ENCODE peak calls at places on chromosomes 13 and 19, in four cellular contexts. One of them, this sample, is unnamed.

GRCh38 chr13:104321756-104322155 is 1255.5 kb upstream of the SLC10A2 start:
- DNase-seq in dorsolateral prefrontal cortex: no peak
- DNase-seq in fibroblast of the aortic adventitia: no peak
- DNase-seq in nucleus accumbens: no peak
- DNase-seq in this sample: no peak

GRCh38 chr19:31280266-31281006 is 68.8 kb downstream of the TSHZ3 start:
- DNase-seq in dorsolateral prefrontal cortex: no peak
- DNase-seq in fibroblast of the aortic adventitia: no peak
- DNase-seq in nucleus accumbens: no peak
- DNase-seq in this sample: no peak

GRCh38 chr19:21202865-21203494 is 61.1 kb downstream of the ZNF431 start:
- DNase-seq in dorsolateral prefrontal cortex: no peak
- DNase-seq in fibroblast of the aortic adventitia: peak
- DNase-seq in nucleus accumbens: no peak
- DNase-seq in this sample: no peak

GRCh38 chr13:30900952-30901749 is 4.9 kb upstream of the MEDAG start:
- DNase-seq in dorsolateral prefrontal cortex: no peak
- DNase-seq in fibroblast of the aortic adventitia: no peak
- DNase-seq in nucleus accumbens: no peak
- DNase-seq in this sample: no peak

GRCh38 chr19:2483084-2483483 is 7.2 kb downstream of the GADD45B start:
- DNase-seq in dorsolateral prefrontal cortex: no peak
- DNase-seq in fibroblast of the aortic adventitia: no peak
- DNase-seq in nucleus accumbens: no peak
- DNase-seq in this sample: no peak

GRCh38 chr19:18613589-18614234 is 1.0 kb downstream of the TMEM59L start:
- DNase-seq in dorsolateral prefrontal cortex: no peak
- DNase-seq in fibroblast of the aortic adventitia: no peak
- DNase-seq in nucleus accumbens: no peak
- DNase-seq in this sample: no peak

GRCh38 chr13:34162545-34162936 is 344.6 kb downstream of the RFC3 start:
- DNase-seq in dorsolateral prefrontal cortex: no peak
- DNase-seq in fibroblast of the aortic adventitia: peak
- DNase-seq in nucleus accumbens: no peak
- DNase-seq in this sample: no peak

GRCh38 chr19:39553082-39553652 is 13.2 kb upstream of the EID2 start:
- DNase-seq in dorsolateral prefrontal cortex: no peak
- DNase-seq in fibroblast of the aortic adventitia: no peak
- DNase-seq in nucleus accumbens: no peak
- DNase-seq in this sample: no peak

GRCh38 chr13:50376895-50377575 is 361.8 kb downstream of the KCNRG start:
- DNase-seq in dorsolateral prefrontal cortex: no peak
- DNase-seq in fibroblast of the aortic adventitia: no peak
- DNase-seq in nucleus accumbens: no peak
- DNase-seq in this sample: no peak

GRCh38 chr19:14428882-14429416 is 4.2 kb upstream of the PKN1 start:
- DNase-seq in dorsolateral prefrontal cortex: no peak
- DNase-seq in fibroblast of the aortic adventitia: no peak
- DNase-seq in nucleus accumbens: no peak
- DNase-seq in this sample: no peak

GRCh38 chr19:19452241-19453128 is 47.0 kb downstream of the GATAD2A start:
- DNase-seq in dorsolateral prefrontal cortex: no peak
- DNase-seq in fibroblast of the aortic adventitia: no peak
- DNase-seq in nucleus accumbens: no peak
- DNase-seq in this sample: no peak

GRCh38 chr13:46679369-46680180 is 117.4 kb downstream of the ESD start:
- DNase-seq in dorsolateral prefrontal cortex: no peak
- DNase-seq in fibroblast of the aortic adventitia: peak
- DNase-seq in nucleus accumbens: no peak
- DNase-seq in this sample: peak

GRCh38 chr19:51137812-51138425 is 4.2 kb upstream of the SIGLEC7 start:
- DNase-seq in dorsolateral prefrontal cortex: no peak
- DNase-seq in fibroblast of the aortic adventitia: no peak
- DNase-seq in nucleus accumbens: no peak
- DNase-seq in this sample: no peak

GRCh38 chr13:82848766-82849165 is 1033.5 kb downstream of the SLITRK1 start:
- DNase-seq in dorsolateral prefrontal cortex: no peak
- DNase-seq in fibroblast of the aortic adventitia: no peak
- DNase-seq in nucleus accumbens: no peak
- DNase-seq in this sample: no peak

GRCh38 chr13:113654591-113655357 is 3.2 kb downstream of the ATP4B start:
- DNase-seq in dorsolateral prefrontal cortex: no peak
- DNase-seq in fibroblast of the aortic adventitia: no peak
- DNase-seq in nucleus accumbens: no peak
- DNase-seq in this sample: no peak

GRCh38 chr13:23899555-23899954 is 2.3 kb upstream of the C1QTNF9B start:
- DNase-seq in dorsolateral prefrontal cortex: no peak
- DNase-seq in fibroblast of the aortic adventitia: peak
- DNase-seq in nucleus accumbens: no peak
- DNase-seq in this sample: peak

GRCh38 chr13:20182231-20182846 is 10.4 kb downstream of the GJB2 start:
- DNase-seq in dorsolateral prefrontal cortex: no peak
- DNase-seq in fibroblast of the aortic adventitia: peak
- DNase-seq in nucleus accumbens: peak
- DNase-seq in this sample: peak

GRCh38 chr13:112573710-112574109 is 14.2 kb downstream of the TUBGCP3 start:
- DNase-seq in dorsolateral prefrontal cortex: no peak
- DNase-seq in fibroblast of the aortic adventitia: no peak
- DNase-seq in nucleus accumbens: no peak
- DNase-seq in this sample: no peak

GRCh38 chr13:76732367-76732766 is 153.8 kb downstream of the KCTD12 start:
- DNase-seq in dorsolateral prefrontal cortex: no peak
- DNase-seq in fibroblast of the aortic adventitia: no peak
- DNase-seq in nucleus accumbens: no peak
- DNase-seq in this sample: no peak

GRCh38 chr19:22784051-22784450 is at the start of gene ZNF99:
- DNase-seq in dorsolateral prefrontal cortex: peak
- DNase-seq in fibroblast of the aortic adventitia: no peak
- DNase-seq in nucleus accumbens: peak
- DNase-seq in this sample: peak

GRCh38 chr19:47142779-47143178 is 12.1 kb downstream of the SAE1 start:
- DNase-seq in dorsolateral prefrontal cortex: no peak
- DNase-seq in fibroblast of the aortic adventitia: no peak
- DNase-seq in nucleus accumbens: no peak
- DNase-seq in this sample: no peak

GRCh38 chr13:104823709-104824108 is 1711.8 kb downstream of the EFNB2 start:
- DNase-seq in dorsolateral prefrontal cortex: no peak
- DNase-seq in fibroblast of the aortic adventitia: no peak
- DNase-seq in nucleus accumbens: no peak
- DNase-seq in this sample: no peak

This sample was measured in stromal cell of bone marrow.